ENCODE peak calls at places on chromosomes 16 and 17, in nine cellular contexts. P, V, Z, K, G, Q, I, F and M are unnamed samples.

GRCh38 chr16:85473909-85474640 is 139.0 kb upstream of the GSE1 start:
- DNase-seq in P (no peak), Z (no peak), I (no peak), Q (no peak), K (no peak), G (no peak), F (no peak), V (no peak), M (no peak)

GRCh38 chr17:35889241-35889640 is 9.1 kb upstream of the CCL5 start:
- DNase-seq in K (no peak), V (no peak), I (no peak), G (no peak), Z (no peak), Q (no peak), P (no peak), F (no peak), M (no peak)

GRCh38 chr16:87404764-87405625 is 12.9 kb downstream of the MAP1LC3B start:
- DNase-seq in Z (no peak), V (no peak), P (no peak), K (no peak), G (no peak), I (no peak), F (no peak), Q (no peak), M (no peak)

GRCh38 chr17:31541559-31541958 is 150.1 kb downstream of the RAB11FIP4 start:
- DNase-seq in Q (no peak), F (peak), K (peak), V (no peak), Z (no peak), P (no peak), I (no peak), G (peak), M (no peak)

GRCh38 chr17:59734226-59734625 is 26.8 kb downstream of the VMP1 start:
- DNase-seq in Z (no peak), I (no peak), K (no peak), Q (no peak), F (no peak), G (no peak), V (no peak), P (no peak), M (no peak)

GRCh38 chr16:2250652-2251280 is 621 bp downstream of the ECI1 start:
- DNase-seq in G (no peak), I (no peak), K (peak), F (no peak), Q (peak), Z (peak), V (no peak), P (no peak), M (peak)

GRCh38 chr16:79316004-79316458 is 284.5 kb downstream of the MAF start:
- DNase-seq in I (no peak), K (no peak), V (no peak), F (no peak), Q (no peak), G (peak), P (no peak), Z (no peak), M (no peak)

GRCh38 chr17:19706791-19707727 is 9.3 kb downstream of the SLC47A2 start:
- DNase-seq in I (no peak), F (no peak), P (no peak), Z (peak), V (no peak), K (no peak), Q (no peak), G (no peak), M (no peak)

GRCh38 chr16:75593825-75594820 is 27.9 kb downstream of the GABARAPL2 start:
- DNase-seq in K (peak), F (peak), V (peak), G (no peak), Q (peak), P (no peak), I (no peak), Z (peak), M (no peak)

GRCh38 chr17:57999496-58000017 is 7.5 kb downstream of the SRSF1 start:
- DNase-seq in V (peak), Q (peak), I (no peak), G (peak), Z (peak), K (peak), F (no peak), P (no peak), M (no peak)

GRCh38 chr17:35404360-35404759 is 27.9 kb downstream of the SLFN12 start:
- DNase-seq in F (no peak), Q (no peak), K (peak), G (no peak), V (no peak), P (no peak), Z (peak), I (no peak), M (no peak)

GRCh38 chr17:56977673-56978395 is at the start of gene SCPEP1:
- DNase-seq in V (peak), Q (peak), Z (peak), G (peak), I (peak), F (peak), P (peak), K (peak), M (peak)

GRCh38 chr16:16133943-16134604 is 89.2 kb downstream of the ABCC6 start:
- DNase-seq in I (no peak), P (no peak), V (no peak), Q (no peak), K (peak), G (no peak), Z (no peak), F (no peak), M (no peak)

GRCh38 chr17:10036511-10037061 is 131.5 kb upstream of the RCVRN start:
- DNase-seq in Z (no peak), F (peak), P (peak), Q (no peak), G (no peak), I (no peak), K (no peak), V (no peak), M (no peak)

GRCh38 chr17:72365857-72366415 is 245.1 kb downstream of the SOX9 start:
- DNase-seq in F (no peak), Z (no peak), I (no peak), K (no peak), P (no peak), V (no peak), Q (peak), G (no peak), M (no peak)

GRCh38 chr16:70700101-70701020 is 14.5 kb upstream of the MTSS2 start:
- DNase-seq in Q (peak), K (no peak), Z (peak), G (no peak), P (no peak), I (no peak), V (no peak), F (no peak), M (no peak)

GRCh38 chr17:60652484-60653247 is 25.0 kb upstream of the BCAS3 start:
- DNase-seq in Z (no peak), I (no peak), F (no peak), V (no peak), K (no peak), P (no peak), Q (no peak), G (peak), M (no peak)

GRCh38 chr17:45261577-45262515 is at the start of gene SPATA32:
- DNase-seq in K (no peak), G (peak), Q (no peak), V (no peak), P (peak), I (peak), Z (no peak), F (no peak), M (peak)

GRCh38 chr16:29806641-29807425 is 504 bp downstream of the MAZ start:
- DNase-seq in F (peak), I (peak), V (no peak), P (peak), K (peak), Z (peak), G (peak), Q (peak), M (peak)

GRCh38 chr17:51085150-51085805 is 35.4 kb downstream of the SPAG9 start:
- DNase-seq in V (no peak), Z (peak), Q (peak), K (peak), I (no peak), G (no peak), P (no peak), F (no peak), M (no peak)

GRCh38 chr17:17246879-17247278 is 9.9 kb upstream of the FLCN start:
- DNase-seq in I (no peak), Q (no peak), K (no peak), P (no peak), Z (no peak), G (no peak), F (no peak), V (no peak), M (no peak)

GRCh38 chr16:79264237-79265104 is 336.1 kb downstream of the MAF start:
- DNase-seq in Z (no peak), K (no peak), Q (no peak), V (no peak), F (no peak), G (no peak), P (no peak), I (no peak), M (no peak)

GRCh38 chr16:3625331-3625730 is 13.9 kb upstream of the SLX4 start:
- DNase-seq in K (no peak), V (no peak), Z (no peak), F (no peak), Q (no peak), I (no peak), G (no peak), P (no peak), M (no peak)

GRCh38 chr16:29678691-29679267 is at the start of gene QPRT:
- DNase-seq in G (peak), K (peak), I (no peak), F (no peak), P (peak), Z (no peak), Q (peak), V (no peak), M (no peak)

GRCh38 chr16:64409762-64410161 is 712.1 kb downstream of the CDH11 start:
- DNase-seq in P (no peak), F (no peak), Q (no peak), I (no peak), Z (no peak), V (no peak), K (no peak), G (no peak), M (no peak)

GRCh38 chr16:47713225-47713595 is 252.1 kb downstream of the PHKB start:
- DNase-seq in P (no peak), I (no peak), Q (peak), F (no peak), K (peak), G (no peak), V (no peak), Z (peak), M (no peak)

GRCh38 chr16:50093607-50094570 is 28.1 kb downstream of the HEATR3 start:
- DNase-seq in F (no peak), Q (peak), G (no peak), V (no peak), I (no peak), P (no peak), Z (no peak), K (no peak), M (no peak)

GRCh38 chr16:2471653-2472487 is 773 bp downstream of the NTN3 start:
- DNase-seq in P (no peak), Z (no peak), K (no peak), I (no peak), Q (no peak), V (no peak), G (no peak), F (no peak), M (no peak)

GRCh38 chr17:71402007-71402406 is 718.8 kb upstream of the SOX9 start:
- DNase-seq in K (no peak), F (no peak), P (no peak), V (no peak), G (no peak), Q (no peak), Z (no peak), I (no peak), M (no peak)

GRCh38 chr16:30656974-30657865 is 1.0 kb upstream of the FBRS start:
- DNase-seq in K (no peak), I (no peak), Z (no peak), V (peak), G (no peak), P (no peak), F (no peak), Q (no peak), M (no peak)

DNA sequence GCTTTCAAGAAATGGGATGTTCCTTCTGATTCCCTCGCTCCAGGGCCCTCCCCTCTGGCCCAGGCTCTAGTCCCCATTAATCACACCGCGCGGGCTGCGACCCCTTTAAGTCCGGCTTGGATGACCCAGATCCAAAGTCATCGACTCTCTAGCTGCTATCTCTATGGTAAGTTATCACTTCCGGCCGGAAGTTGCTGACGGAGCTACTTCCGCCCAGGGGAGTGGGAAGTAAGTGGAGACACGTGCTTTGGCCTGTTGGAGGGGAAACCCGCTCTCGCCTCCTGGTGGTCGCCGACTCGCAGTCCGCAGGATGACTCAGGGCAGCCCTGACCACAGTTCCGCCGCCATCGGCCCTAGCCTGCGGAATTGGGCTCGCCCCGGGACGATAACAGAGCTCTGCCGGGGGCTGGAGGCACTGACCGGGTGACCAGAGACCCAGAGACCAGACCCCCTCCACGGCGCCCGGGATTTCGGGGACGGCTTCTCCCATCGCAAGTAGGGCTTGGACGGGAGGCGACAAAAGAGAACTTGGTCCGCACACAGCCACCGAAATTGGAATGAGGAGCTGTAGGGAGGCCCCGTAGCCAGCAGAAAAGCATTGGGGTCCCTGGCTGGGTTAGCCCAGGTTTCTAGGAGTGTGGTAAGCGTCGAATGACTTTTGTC is 52.2 kb upstream of the SEC14L1 start:
- DNase-seq in G (peak), P (peak), Z (peak), V (peak), F (peak), K (peak), I (peak), Q (peak), M (peak)
- TF ChIP-seq CTCF in G (peak), P (peak), Z (peak), V (peak), F (peak), K (peak), I (no peak), Q (peak), M (peak)

GRCh38 chr17:28575126-28575795 is 1.4 kb downstream of the ALDOC start:
- DNase-seq in V (no peak), I (no peak), Z (no peak), F (no peak), G (no peak), P (no peak), K (no peak), Q (no peak), M (no peak)

GRCh38 chr17:28572294-28573099 is 1.2 kb upstream of the PIGS start:
- DNase-seq in F (no peak), K (no peak), P (no peak), I (no peak), Z (no peak), Q (no peak), V (no peak), G (no peak), M (no peak)

GRCh38 chr17:28573966-28574480 is 2.7 kb downstream of the ALDOC start:
- DNase-seq in P (no peak), Q (no peak), Z (no peak), I (no peak), F (no peak), G (no peak), K (no peak), V (no peak), M (no peak)

GRCh38 chr17:28573521-28573920 is 2.2 kb upstream of the PIGS start:
- DNase-seq in G (no peak), Z (no peak), K (no peak), Q (no peak), V (no peak), I (no peak), F (no peak), P (no peak), M (no peak)

DNA sequence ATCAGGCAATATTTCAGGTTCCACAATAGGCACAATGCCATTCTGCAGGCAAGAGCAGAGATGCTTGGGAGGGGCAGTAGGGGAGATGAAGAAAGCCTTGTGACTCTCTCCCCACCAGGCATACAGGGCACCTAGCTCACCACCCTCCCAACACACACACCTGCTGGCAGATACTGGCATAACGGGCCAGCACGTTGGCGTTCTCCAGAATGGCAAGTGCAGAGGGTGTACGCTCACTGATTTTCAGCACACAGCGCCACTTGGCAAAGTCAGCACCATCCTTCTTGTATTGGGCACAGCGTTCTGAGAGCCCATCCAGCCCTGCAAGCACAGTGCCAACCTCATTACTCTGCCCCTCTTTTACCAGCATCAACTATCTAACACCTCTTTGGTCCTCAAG is 2.2 kb downstream of the ALDOC start:
- DNase-seq in K (peak), Z (no peak), G (no peak), P (no peak), F (no peak), V (no peak), Q (no peak), I (no peak), M (peak)
- TF ChIP-seq CTCF in K (no peak), Z (peak), G (no peak), P (peak), F (peak), V (no peak), Q (peak), I (no peak), M (no peak)

GRCh38 chr17:53687324-53687723 is 135.4 kb upstream of the KIF2B start:
- DNase-seq in F (no peak), V (no peak), Z (no peak), P (no peak), Q (no peak), I (no peak), K (no peak), G (no peak), M (no peak)
- TF ChIP-seq CTCF in F (no peak), V (no peak), Z (no peak), P (no peak), Q (no peak), I (no peak), K (no peak), G (no peak), M (no peak)

GRCh38 chr16:89922884-89923639 is at the start of gene TUBB3:
- DNase-seq in F (peak), V (no peak), P (peak), K (peak), Z (peak), G (peak), I (peak), Q (peak), M (no peak)

GRCh38 chr16:89924298-89924924 is 1.3 kb downstream of the TUBB3 start:
- DNase-seq in P (peak), G (no peak), Q (peak), F (peak), Z (peak), K (peak), I (no peak), V (no peak), M (peak)

GRCh38 chr16:89925596-89926079 is 2.5 kb downstream of the TUBB3 start:
- DNase-seq in G (no peak), Q (no peak), F (no peak), P (no peak), K (no peak), V (no peak), I (no peak), Z (no peak), M (no peak)

GRCh38 chr16:89923640-89924297 is 627 bp downstream of the TUBB3 start:
- DNase-seq in Z (no peak), V (no peak), F (no peak), P (peak), I (no peak), K (no peak), G (no peak), Q (no peak), M (no peak)

DNA sequence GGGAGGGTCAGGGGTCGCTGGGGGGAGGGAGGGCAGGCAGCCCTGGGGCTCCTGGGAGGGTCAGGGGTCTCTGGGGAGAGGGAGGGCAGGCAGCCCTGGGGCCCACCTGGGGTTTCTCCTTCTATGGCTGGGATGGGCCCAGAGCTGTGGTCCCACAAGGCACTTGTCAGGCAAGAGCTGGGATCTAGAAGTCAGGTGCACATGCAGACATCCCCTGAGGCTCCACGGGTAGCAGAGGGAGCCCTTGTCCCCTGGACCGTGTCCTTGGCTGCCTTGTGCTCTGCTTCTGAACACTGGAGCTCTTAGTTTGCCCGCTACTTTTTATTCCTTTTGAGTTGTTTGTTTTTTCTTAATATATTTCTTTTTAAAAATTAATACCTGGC is 1.8 kb downstream of the TUBB3 start:
- DNase-seq in G (no peak), Z (no peak), K (no peak), Q (no peak), P (no peak), V (no peak), I (no peak), F (no peak), M (no peak)
- TF ChIP-seq CTCF in G (no peak), Z (no peak), K (no peak), Q (no peak), P (no peak), V (no peak), I (no peak), F (no peak), M (no peak)

DNA sequence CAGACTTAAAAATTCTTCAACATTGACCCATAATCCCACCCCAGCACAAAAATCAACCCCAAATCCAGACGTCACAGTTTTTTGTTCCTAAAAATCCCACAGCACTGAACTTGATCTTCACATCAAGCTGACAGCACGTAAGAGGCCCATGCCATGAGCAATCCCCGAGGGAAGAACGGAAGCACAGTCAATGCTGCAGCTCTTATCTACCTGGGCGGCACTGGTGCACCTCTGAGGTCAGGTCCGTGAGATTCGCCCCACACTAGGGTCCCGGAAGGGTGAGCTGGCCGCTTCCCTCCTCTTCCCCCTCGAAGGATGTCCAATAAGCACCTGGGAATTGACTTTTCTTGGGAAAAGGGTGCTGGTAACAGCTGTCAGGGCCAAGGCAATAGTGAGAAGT is 11.3 kb upstream of the ITGAE start:
- DNase-seq in Q (no peak), P (no peak), F (no peak), K (no peak), V (no peak), G (no peak), Z (no peak), I (no peak), M (no peak)
- TF ChIP-seq CTCF in Q (no peak), P (no peak), F (no peak), K (no peak), V (no peak), G (no peak), Z (no peak), I (no peak), M (no peak)

GRCh38 chr16:68740628-68741346 is 3.7 kb downstream of the CDH1 start:
- DNase-seq in P (no peak), V (no peak), Q (no peak), G (no peak), I (no peak), Z (no peak), K (no peak), F (no peak), M (no peak)

GRCh38 chr16:68739964-68740627 is 3.0 kb downstream of the CDH1 start:
- DNase-seq in Z (peak), V (no peak), I (no peak), F (peak), P (no peak), G (no peak), Q (no peak), K (peak), M (no peak)

GRCh38 chr16:68736561-68736960 is 531 bp upstream of the CDH1 start:
- DNase-seq in G (no peak), I (no peak), K (no peak), F (no peak), Z (no peak), V (no peak), Q (no peak), P (no peak), M (no peak)

GRCh38 chr16:68737046-68737729 is at the start of gene CDH1:
- DNase-seq in Z (peak), V (no peak), P (no peak), Q (no peak), K (no peak), F (peak), I (peak), G (peak), M (peak)

GRCh38 chr16:68737730-68738590 is 868 bp downstream of the CDH1 start:
- DNase-seq in G (no peak), I (no peak), Z (peak), V (no peak), K (peak), P (no peak), F (peak), Q (no peak), M (no peak)
- TF ChIP-seq CTCF in G (no peak), I (no peak), Z (no peak), V (no peak), K (peak), P (no peak), F (no peak), Q (peak), M (no peak)